ENCODE peak calls at places on chromosomes 16 and 17, in seven cellular contexts. N, S, H, A, O, J and F are unnamed samples.

GRCh38 chr17:81189670-81190530 is 23.9 kb upstream of the AATK start:
- DNase-seq in N (no peak), S (no peak), H (no peak), A (no peak), O (no peak), J (peak), F (no peak)

GRCh38 chr16:13607289-13607688 is 312.7 kb upstream of the ERCC4 start:
- DNase-seq in N (no peak), S (no peak), H (no peak), A (no peak), O (no peak), J (no peak), F (no peak)

GRCh38 chr17:60613325-60613724 is 13.3 kb downstream of the PPM1D start:
- DNase-seq in N (no peak), S (no peak), H (no peak), A (no peak), O (no peak), J (no peak), F (no peak)

GRCh38 chr17:49442051-49442450 is 27.4 kb upstream of the PHB1 start:
- DNase-seq in N (no peak), S (no peak), H (no peak), A (no peak), O (no peak), J (no peak), F (no peak)

GRCh38 chr17:9178319-9178718 is 157.0 kb downstream of the NTN1 start:
- DNase-seq in N (no peak), S (no peak), H (no peak), A (no peak), O (no peak), J (no peak), F (no peak)

GRCh38 chr17:9615486-9615885 is 29.8 kb upstream of the USP43 start:
- DNase-seq in N (no peak), S (no peak), H (no peak), A (no peak), O (no peak), J (no peak), F (no peak)

GRCh38 chr16:20868890-20869289 is 31.3 kb downstream of the DCUN1D3 start:
- DNase-seq in N (peak), S (no peak), H (no peak), A (no peak), O (no peak), J (peak), F (peak)

GRCh38 chr17:60039096-60039495 is 39.6 kb downstream of the HEATR6 start:
- DNase-seq in N (no peak), S (no peak), H (no peak), A (no peak), O (no peak), J (no peak), F (no peak)

GRCh38 chr16:84847554-84848415 is 28.0 kb downstream of the CRISPLD2 start:
- DNase-seq in N (no peak), S (no peak), H (no peak), A (no peak), O (no peak), J (no peak), F (no peak)

GRCh38 chr16:50583211-50583610 is 35.0 kb downstream of the NKD1 start:
- DNase-seq in N (no peak), S (no peak), H (no peak), A (no peak), O (no peak), J (no peak), F (no peak)

GRCh38 chr16:83967838-83968482 is at the start of gene NECAB2:
- DNase-seq in N (peak), S (no peak), H (no peak), A (no peak), O (peak), J (no peak), F (no peak)

GRCh38 chr17:75684249-75684648 is 17.1 kb downstream of the SAP30BP start:
- DNase-seq in N (no peak), S (no peak), H (no peak), A (no peak), O (no peak), J (no peak), F (no peak)

GRCh38 chr16:8517280-8517679 is 73.0 kb downstream of the TMEM114 start:
- DNase-seq in N (no peak), S (no peak), H (no peak), A (no peak), O (no peak), J (no peak), F (no peak)

GRCh38 chr17:47879776-47880452 is 16.1 kb upstream of the SP2 start:
- DNase-seq in N (no peak), S (no peak), H (no peak), A (no peak), O (no peak), J (no peak), F (no peak)

GRCh38 chr17:64497565-64498035 is 746 bp upstream of the POLG2 start:
- DNase-seq in N (no peak), S (no peak), H (no peak), A (no peak), O (no peak), J (no peak), F (no peak)

GRCh38 chr17:18981642-18982424 is 22.7 kb downstream of the FAM83G start:
- DNase-seq in N (no peak), S (no peak), H (no peak), A (no peak), O (peak), J (no peak), F (peak)

GRCh38 chr16:3998793-3999478 is 117.3 kb downstream of the ADCY9 start:
- DNase-seq in N (no peak), S (no peak), H (no peak), A (no peak), O (no peak), J (no peak), F (no peak)

GRCh38 chr16:12976491-12976890 is 75.1 kb downstream of the SHISA9 start:
- DNase-seq in N (no peak), S (no peak), H (no peak), A (no peak), O (no peak), J (no peak), F (no peak)

GRCh38 chr16:10256855-10257641 is 74.8 kb upstream of the GRIN2A start:
- DNase-seq in N (no peak), S (peak), H (no peak), A (peak), O (peak), J (no peak), F (peak)

GRCh38 chr17:27579304-27579703 is 51.7 kb upstream of the LGALS9 start:
- DNase-seq in N (no peak), S (no peak), H (no peak), A (no peak), O (no peak), J (no peak), F (no peak)

GRCh38 chr17:35046740-35047283 is 16.7 kb downstream of the RFFL start:
- DNase-seq in N (no peak), S (peak), H (no peak), A (peak), O (no peak), J (no peak), F (peak)

GRCh38 chr16:54939537-54940278 is 9.0 kb downstream of the IRX5 start:
- DNase-seq in N (no peak), S (no peak), H (no peak), A (no peak), O (peak), J (no peak), F (no peak)

GRCh38 chr16:54936979-54937672 is 6.5 kb downstream of the IRX5 start:
- DNase-seq in N (no peak), S (no peak), H (no peak), A (no peak), O (no peak), J (no peak), F (no peak)

GRCh38 chr16:54937673-54938350 is 7.1 kb downstream of the IRX5 start:
- DNase-seq in N (no peak), S (no peak), H (no peak), A (no peak), O (no peak), J (no peak), F (no peak)

GRCh38 chr16:54940279-54940604 is 9.6 kb downstream of the IRX5 start:
- DNase-seq in N (no peak), S (no peak), H (no peak), A (no peak), O (no peak), J (no peak), F (no peak)

GRCh38 chr16:54938351-54939346 is 8.0 kb downstream of the IRX5 start:
- DNase-seq in N (no peak), S (no peak), H (no peak), A (no peak), O (no peak), J (no peak), F (no peak)
- H3K4me3 ChIP-seq in N (peak), S (no peak), H (no peak), A (no peak), O (no peak), J (no peak), F (no peak)

DNA sequence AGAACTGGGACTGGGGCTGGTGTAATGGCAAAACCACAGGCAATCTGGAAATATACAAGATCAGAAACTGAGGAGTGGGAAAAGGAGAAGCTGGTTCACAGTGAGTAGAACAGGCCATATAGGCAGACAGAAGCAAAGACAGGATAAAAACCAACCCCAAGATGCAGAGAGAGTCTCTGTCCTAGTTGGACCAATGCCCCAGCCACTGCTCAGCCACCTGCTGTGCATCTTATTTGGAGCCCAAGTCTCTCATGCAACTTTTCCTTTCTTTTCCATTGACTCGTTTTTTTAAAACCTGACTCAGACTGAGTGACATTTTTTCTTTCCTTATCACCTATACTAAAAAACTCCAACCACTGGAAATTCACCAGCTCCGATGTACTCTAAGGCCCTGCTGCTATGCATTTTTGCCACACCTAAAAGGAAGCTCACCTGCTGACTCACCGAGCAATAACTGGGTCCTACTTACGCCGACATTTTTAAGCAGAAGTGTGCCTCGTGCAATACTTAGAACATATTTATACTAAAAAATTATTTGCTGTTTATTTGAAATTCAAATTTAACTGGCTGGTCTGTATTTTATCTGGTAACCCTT is 100.8 kb upstream of the XYLT1 start:
- DNase-seq in N (no peak), S (no peak), H (no peak), A (no peak), O (no peak), J (peak), F (no peak)
- H3K4me3 ChIP-seq in N (no peak), S (no peak), H (no peak), A (no peak), O (no peak), J (no peak), F (no peak)

DNA sequence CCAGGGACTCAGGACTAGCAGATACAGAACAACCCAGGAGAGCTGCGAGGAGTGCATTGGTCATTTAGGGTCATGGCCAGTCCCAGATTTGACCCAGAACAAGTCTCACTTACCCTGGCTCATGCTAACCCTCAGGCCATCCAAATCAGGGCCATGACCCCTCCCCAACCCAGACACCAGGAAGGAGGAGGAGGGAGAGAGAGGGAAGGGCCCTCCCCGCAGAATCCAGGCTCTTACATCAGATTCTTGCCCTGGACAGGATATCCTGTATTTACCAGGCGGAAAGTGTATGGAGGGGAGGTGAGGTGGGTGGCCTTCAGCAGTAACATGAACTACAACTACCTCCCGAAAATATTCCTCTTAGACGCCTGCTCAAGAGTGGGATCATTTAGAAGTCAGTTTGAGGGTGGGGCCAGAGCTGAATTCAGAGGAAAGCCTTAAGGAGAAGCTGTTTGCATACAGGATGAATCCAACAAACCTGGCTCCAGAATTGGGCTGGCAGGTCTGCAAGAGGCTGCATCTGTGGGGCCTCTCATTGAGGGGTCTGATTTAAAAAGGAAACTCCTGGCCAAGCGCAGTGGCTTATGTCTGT is 2.1 kb downstream of the VAT1 start:
- DNase-seq in N (no peak), S (no peak), H (no peak), A (no peak), O (no peak), J (no peak), F (no peak)
- H3K4me3 ChIP-seq in N (peak), S (no peak), H (peak), A (no peak), O (no peak), J (no peak), F (peak)

GRCh38 chr16:65122974-65123845 is 1.3 kb upstream of the CDH11 start:
- DNase-seq in N (peak), S (no peak), H (no peak), A (no peak), O (no peak), J (peak), F (no peak)

GRCh38 chr16:65125322-65125721 is 3.5 kb upstream of the CDH11 start:
- DNase-seq in N (no peak), S (no peak), H (no peak), A (no peak), O (no peak), J (no peak), F (no peak)

GRCh38 chr16:65125871-65126270 is 4.0 kb upstream of the CDH11 start:
- DNase-seq in N (no peak), S (no peak), H (no peak), A (no peak), O (no peak), J (no peak), F (no peak)

GRCh38 chr16:65123846-65124513 is 2.1 kb upstream of the CDH11 start:
- DNase-seq in N (no peak), S (no peak), H (no peak), A (no peak), O (no peak), J (no peak), F (no peak)

GRCh38 chr16:65124596-65124995 is 2.7 kb upstream of the CDH11 start:
- DNase-seq in N (no peak), S (no peak), H (no peak), A (no peak), O (no peak), J (no peak), F (no peak)
- H3K4me3 ChIP-seq in N (no peak), S (no peak), H (peak), A (no peak), O (no peak), J (peak), F (no peak)

DNA sequence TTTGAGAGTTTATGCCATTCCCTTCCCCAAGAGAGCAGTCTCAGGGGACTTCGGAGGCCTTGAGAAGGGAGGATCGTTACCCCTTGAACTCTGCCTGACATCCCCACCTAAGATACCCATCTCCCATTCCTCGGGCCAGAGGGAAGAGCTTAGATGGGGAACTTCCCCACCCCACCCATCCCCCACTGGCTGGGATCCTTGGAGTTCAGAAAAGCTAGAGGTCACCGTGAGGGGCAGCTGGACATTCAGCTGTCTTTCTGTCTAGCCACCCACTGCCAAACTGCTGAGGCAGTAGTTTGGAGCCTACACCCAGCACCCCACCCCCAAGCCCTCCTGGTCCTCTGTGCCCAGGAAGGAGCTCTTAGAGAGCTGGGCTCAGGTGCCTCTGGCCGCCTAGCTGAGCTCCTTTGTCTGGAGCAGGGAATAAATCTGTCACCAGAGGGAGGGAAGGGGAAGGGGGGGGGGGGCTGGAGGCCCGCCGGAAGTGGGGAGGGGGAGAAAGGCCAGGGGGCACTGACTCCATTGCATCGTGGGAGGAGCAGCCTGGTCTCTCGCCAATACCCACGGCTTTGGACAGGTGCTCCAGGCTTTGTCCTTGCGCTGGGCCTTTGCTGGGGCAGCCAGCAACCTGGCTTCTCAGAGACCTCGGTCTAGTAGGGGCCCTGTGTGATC is 1.0 kb downstream of the HSD11B2 start:
- DNase-seq in N (no peak), S (no peak), H (no peak), A (no peak), O (peak), J (no peak), F (no peak)
- H3K4me3 ChIP-seq in N (peak), S (no peak), H (peak), A (no peak), O (peak), J (peak), F (no peak)

GRCh38 chr16:2019500-2019899 is at the start of gene NPW:
- DNase-seq in N (no peak), S (no peak), H (no peak), A (no peak), O (peak), J (no peak), F (no peak)
- H3K4me3 ChIP-seq in N (peak), S (no peak), H (peak), A (no peak), O (peak), J (no peak), F (peak)

GRCh38 chr17:74466785-74467158 is 338 bp downstream of the CD300A start:
- DNase-seq in N (no peak), S (no peak), H (no peak), A (no peak), O (no peak), J (no peak), F (no peak)

GRCh38 chr17:74465378-74466110 is 890 bp upstream of the CD300A start:
- DNase-seq in N (no peak), S (no peak), H (no peak), A (no peak), O (no peak), J (no peak), F (no peak)

GRCh38 chr17:74467221-74467951 is 952 bp downstream of the CD300A start:
- DNase-seq in N (no peak), S (no peak), H (no peak), A (peak), O (no peak), J (no peak), F (no peak)

GRCh38 chr17:74464730-74465377 is 1.6 kb upstream of the CD300A start:
- DNase-seq in N (no peak), S (no peak), H (no peak), A (no peak), O (no peak), J (no peak), F (no peak)

GRCh38 chr17:74466111-74466784 is at the start of gene CD300A:
- DNase-seq in N (peak), S (no peak), H (no peak), A (no peak), O (no peak), J (no peak), F (no peak)
- H3K4me3 ChIP-seq in N (peak), S (peak), H (no peak), A (peak), O (no peak), J (peak), F (no peak)

GRCh38 chr17:1109606-1110523 is 69.9 kb downstream of the ABR start:
- DNase-seq in N (no peak), S (no peak), H (no peak), A (no peak), O (no peak), J (no peak), F (no peak)

GRCh38 chr17:1108810-1109605 is 70.8 kb downstream of the ABR start:
- DNase-seq in N (peak), S (peak), H (no peak), A (no peak), O (no peak), J (no peak), F (no peak)

GRCh38 chr17:1107083-1107776 is 72.6 kb downstream of the ABR start:
- DNase-seq in N (no peak), S (no peak), H (no peak), A (no peak), O (no peak), J (no peak), F (no peak)

GRCh38 chr17:1107777-1108559 is 71.8 kb downstream of the ABR start:
- DNase-seq in N (no peak), S (no peak), H (no peak), A (no peak), O (no peak), J (no peak), F (no peak)

DNA sequence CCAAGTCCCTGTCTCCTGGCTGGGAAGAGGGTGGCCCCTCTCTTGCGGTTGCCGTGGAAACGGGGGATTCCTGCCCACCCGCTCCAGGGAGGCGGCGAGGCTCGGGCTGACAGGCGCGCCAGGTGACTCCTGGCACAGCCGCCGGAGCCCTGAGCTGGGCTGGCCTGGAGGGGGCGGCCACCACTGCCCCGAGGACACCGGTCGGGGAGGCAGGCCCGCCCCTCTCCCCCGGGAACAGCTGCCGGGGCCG is 71.3 kb downstream of the ABR start:
- DNase-seq in N (no peak), S (peak), H (no peak), A (no peak), O (no peak), J (no peak), F (no peak)
- H3K4me3 ChIP-seq in N (peak), S (peak), H (peak), A (peak), O (no peak), J (peak), F (peak)

GRCh38 chr16:48623304-48624016 is 13.5 kb upstream of the N4BP1 start:
- DNase-seq in N (peak), S (peak), H (peak), A (peak), O (peak), J (peak), F (no peak)
- H3K4me3 ChIP-seq in N (peak), S (peak), H (peak), A (peak), O (peak), J (peak), F (peak)

GRCh38 chr16:17459903-17460521 is 10.7 kb downstream of the XYLT1 start:
- DNase-seq in N (no peak), S (no peak), H (no peak), A (no peak), O (no peak), J (no peak), F (no peak)
- H3K4me3 ChIP-seq in N (no peak), S (no peak), H (no peak), A (no peak), O (no peak), J (no peak), F (no peak)